ENCODE peak calls at places on chromosomes 13 and 19, in five cellular contexts. N is keratinocyte, B is testis, W is adrenal gland, V is upper lobe of right lung. H is an unnamed sample. For H3K9me3 and H3K27me3, the result is how much of the 10 kb centered on the place peaks cover.

GRCh38 chr19:8209965-8210659 is 942 bp downstream of the CERS4 start:
- DNase-seq in W (no peak), N (no peak), V (no peak), B (no peak), H (no peak)

GRCh38 chr19:51784922-51785690 is 9.9 kb upstream of the FPR3 start:
- DNase-seq in B (peak), W (peak), V (peak), N (peak), H (peak)

GRCh38 chr13:84654654-84655244 is 772.5 kb upstream of the SLITRK1 start:
- DNase-seq in V (no peak), B (no peak), W (no peak), N (no peak), H (no peak)

GRCh38 chr13:94309576-94309975 is 169.9 kb downstream of the DCT start:
- DNase-seq in N (no peak), B (no peak), V (no peak), W (no peak), H (no peak)

GRCh38 chr19:23241433-23241832 is 8.8 kb downstream of the ZNF724 start:
- DNase-seq in B (no peak), W (no peak), V (no peak), N (no peak), H (no peak)

GRCh38 chr19:35959968-35960320 is 23.8 kb downstream of the LRFN3 start:
- DNase-seq in N (no peak), W (no peak), V (no peak), B (no peak), H (no peak)

GRCh38 chr19:50460161-50460765 is 16.0 kb upstream of the EMC10 start:
- DNase-seq in V (no peak), B (no peak), N (no peak), W (no peak), H (no peak)

GRCh38 chr19:29302002-29302928 is 89.3 kb upstream of the UQCRFS1 start:
- DNase-seq in V (peak), B (no peak), N (no peak), W (no peak), H (no peak)

GRCh38 chr13:110306960-110307696 is at the start of the genes COL4A1 and COL4A2:
- DNase-seq in W (peak), B (peak), N (no peak), V (peak), H (peak)

GRCh38 chr19:28523619-28524018 is 689.3 kb downstream of the UQCRFS1 start:
- DNase-seq in B (no peak), V (no peak), N (no peak), W (no peak), H (no peak)

GRCh38 chr13:24670927-24671326 is 9.3 kb upstream of the ATP12A start:
- DNase-seq in V (no peak), B (no peak), N (no peak), W (no peak), H (no peak)

GRCh38 chr19:50401505-50402450 is 17.0 kb upstream of the SPIB start:
- DNase-seq in B (no peak), W (no peak), N (no peak), V (no peak), H (no peak)

GRCh38 chr19:8238251-8238650 is 29.1 kb downstream of the CERS4 start:
- DNase-seq in W (no peak), V (no peak), N (no peak), B (no peak), H (no peak)

GRCh38 chr13:89627991-89628390 is 1719.5 kb upstream of the MIR17HG start:
- DNase-seq in V (no peak), N (no peak), B (no peak), W (no peak), H (no peak)

DNA sequence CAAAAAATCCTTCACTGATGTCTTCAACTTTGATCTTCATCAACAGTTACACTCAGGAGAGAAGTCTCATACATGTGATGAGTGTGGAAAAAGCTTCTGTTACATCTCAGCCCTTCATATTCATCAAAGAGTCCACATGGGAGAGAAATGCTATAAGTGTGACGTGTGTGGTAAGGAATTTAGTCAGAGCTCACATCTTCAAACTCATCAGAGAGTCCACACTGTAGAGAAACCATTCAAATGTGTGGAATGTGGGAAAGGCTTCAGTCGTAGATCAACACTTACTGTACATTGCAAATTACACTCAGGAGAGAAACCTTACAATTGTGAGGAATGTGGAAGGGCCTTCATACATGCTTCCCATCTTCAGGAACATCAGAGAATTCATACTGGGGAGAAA is 8.4 kb upstream of the ZNF226 start:
- DNase-seq in N (no peak), V (no peak), W (no peak), B (no peak), H (no peak)
- H3K9me3 ChIP-seq in N (under half), V (half or more), W (under half), B (under half), H (half or more)

DNA sequence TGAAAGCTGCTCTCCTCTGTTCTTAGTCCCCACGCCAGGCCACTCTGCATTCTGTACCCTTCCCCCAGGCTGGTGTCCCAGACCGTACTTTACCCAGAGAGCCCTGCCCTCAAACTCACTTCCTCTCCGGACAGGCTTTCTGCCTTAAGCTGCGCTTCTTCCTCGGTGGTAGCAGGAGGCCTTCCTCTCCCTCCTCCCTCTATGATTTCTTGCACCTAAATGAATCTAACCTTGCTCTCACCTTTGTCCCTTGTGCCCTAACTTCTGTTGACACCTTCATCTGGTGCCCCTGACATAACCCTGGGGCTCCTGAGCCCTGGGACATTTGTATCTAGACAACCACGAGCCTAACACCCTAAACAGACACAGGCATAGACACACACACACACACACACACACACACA is 29.6 kb upstream of the CEACAM21 start:
- DNase-seq in N (no peak), W (no peak), V (no peak), B (no peak), H (no peak)
- H3K27ac ChIP-seq in N (no peak), W (no peak), V (peak), B (no peak), H (no peak)

GRCh38 chr13:20130652-20131051 is 30.2 kb downstream of the GJA3 start:
- DNase-seq in W (no peak), V (no peak), B (no peak), N (no peak), H (no peak)
- H3K27me3 ChIP-seq in W (under half), V (under half), B (under half), N (under half), H (under half)

DNA sequence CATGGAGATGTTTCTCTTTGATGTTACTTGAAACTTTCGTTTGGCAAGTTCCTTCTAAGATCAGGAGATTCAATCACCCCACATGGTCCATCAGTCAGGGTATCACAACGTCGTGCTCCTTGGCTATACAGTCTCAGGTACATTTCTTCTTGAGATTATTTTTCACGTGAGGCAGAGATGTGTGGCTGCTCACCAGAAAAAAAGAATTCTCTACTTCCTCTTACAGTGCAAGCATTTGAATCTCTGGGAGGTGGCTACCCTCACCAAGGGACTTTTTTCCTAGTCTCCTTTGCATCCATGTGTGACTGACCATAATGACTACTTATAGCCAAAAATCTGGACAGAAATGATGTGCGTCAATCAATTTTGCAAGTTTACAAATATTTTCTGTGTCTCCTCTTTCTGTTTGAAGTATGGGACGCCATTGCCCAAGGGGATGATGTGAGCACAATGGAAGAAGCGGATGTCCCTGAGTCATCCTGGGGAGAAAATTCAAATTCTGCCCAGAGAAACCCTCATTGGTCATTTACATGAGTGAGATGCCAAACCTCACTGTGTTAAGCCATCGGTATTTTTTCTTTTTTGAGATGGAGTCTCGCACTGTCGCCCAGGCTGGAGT is 8.6 kb upstream of the LAIR2 start:
- DNase-seq in N (no peak), W (no peak), V (no peak), B (no peak), H (no peak)
- H3K9me3 ChIP-seq in N (under half), W (under half), V (under half), B (under half), H (under half)

GRCh38 chr19:42421101-42421500 is 6.1 kb downstream of the LIPE start:
- DNase-seq in N (no peak), W (no peak), B (no peak), V (no peak), H (no peak)
- H3K27ac ChIP-seq in N (peak), W (peak), B (no peak), V (no peak), H (peak)

DNA sequence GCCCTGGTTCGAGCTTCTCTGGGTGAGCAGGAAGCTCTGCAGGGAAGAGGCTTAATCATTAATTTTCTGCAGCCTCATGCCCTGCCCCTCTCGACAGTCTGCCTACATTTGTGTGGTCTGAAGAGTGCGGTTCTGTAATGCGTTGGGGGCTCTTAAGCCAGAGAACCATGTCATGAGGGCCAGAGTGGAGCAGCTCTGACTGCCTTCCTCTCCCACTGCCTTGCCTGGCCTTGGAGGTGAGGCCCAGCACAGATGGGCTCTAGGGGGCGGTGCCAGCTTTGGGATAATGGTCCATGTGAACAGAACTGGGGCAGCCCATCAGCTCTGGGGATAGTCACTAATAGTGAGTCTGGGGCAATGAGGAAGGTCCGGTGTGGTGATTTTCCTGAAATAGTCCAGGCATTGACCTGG is 5.7 kb downstream of the FGF9 start:
- DNase-seq in B (no peak), V (peak), W (no peak), N (no peak), H (no peak)
- H3K27me3 ChIP-seq in B (under half), V (under half), W (under half), N (under half), H (under half)

GRCh38 chr19:15615526-15615925 is 508 bp downstream of the CYP4F8 start:
- DNase-seq in B (no peak), N (no peak), V (no peak), W (no peak), H (no peak)

GRCh38 chr19:15614507-15615379 is at the start of gene CYP4F8:
- DNase-seq in V (no peak), B (no peak), W (no peak), N (no peak), H (no peak)

GRCh38 chr19:15618321-15618720 is 3.3 kb downstream of the CYP4F8 start:
- DNase-seq in B (no peak), V (no peak), N (no peak), W (no peak), H (no peak)

GRCh38 chr19:15616183-15616582 is 1.2 kb downstream of the CYP4F8 start:
- DNase-seq in B (no peak), W (no peak), V (no peak), N (no peak), H (no peak)

DNA sequence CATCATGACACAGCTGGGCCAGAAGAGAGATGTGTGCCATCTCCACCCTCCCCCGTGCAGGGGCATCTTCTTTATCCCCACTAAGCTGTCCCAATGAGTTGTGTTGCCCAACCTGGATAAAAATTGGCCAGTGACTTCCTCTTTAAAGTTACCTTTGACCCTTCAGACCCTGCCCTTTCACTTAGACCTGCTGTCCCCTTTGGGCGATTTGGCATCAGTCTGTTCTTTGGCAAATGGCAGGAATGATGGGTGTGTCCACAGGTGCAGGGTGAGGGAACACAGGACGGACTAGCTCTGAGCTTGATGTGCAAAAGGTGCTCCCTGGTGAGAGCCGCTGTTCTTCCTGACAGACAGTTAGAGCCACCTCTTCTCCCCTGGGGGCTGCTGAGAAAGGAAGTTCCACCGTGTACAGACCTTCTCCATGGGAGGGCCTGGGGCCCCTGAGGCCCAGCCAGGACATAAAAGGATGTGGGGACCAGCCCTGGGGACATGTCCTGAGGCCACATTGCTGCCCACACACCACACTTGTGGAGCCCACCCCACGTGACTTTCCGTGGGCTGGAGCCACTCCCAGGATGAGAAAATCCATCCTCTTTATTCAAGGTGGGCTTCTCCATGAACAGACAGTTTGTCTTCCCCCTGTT is 1.7 kb downstream of the CYP4F8 start:
- DNase-seq in N (no peak), B (no peak), W (no peak), V (no peak), H (no peak)
- H3K9me3 ChIP-seq in N (under half), B (under half), W (under half), V (under half), H (under half)

DNA sequence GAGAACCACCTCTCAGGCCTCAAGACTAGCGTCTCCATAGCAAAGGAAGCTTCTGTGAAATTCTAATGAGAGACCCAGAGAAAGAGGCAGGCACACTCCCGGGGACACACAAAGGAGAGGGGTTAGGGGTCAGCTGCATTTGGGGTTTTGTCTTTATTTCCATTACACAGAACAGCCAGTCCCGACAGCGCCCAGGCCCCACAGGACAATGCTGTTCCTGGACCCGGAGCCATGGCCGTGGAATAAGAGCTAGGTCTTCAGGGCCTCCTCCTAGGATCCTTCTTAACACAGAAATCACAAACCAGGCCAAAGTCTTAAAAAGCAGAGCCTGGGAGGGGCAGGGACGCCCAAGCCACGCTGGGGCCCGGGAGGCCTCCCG is 22.8 kb downstream of the KCTD15 start:
- DNase-seq in N (no peak), B (no peak), W (no peak), V (no peak), H (no peak)
- H3K27ac ChIP-seq in N (peak), B (no peak), W (no peak), V (peak), H (peak)

DNA sequence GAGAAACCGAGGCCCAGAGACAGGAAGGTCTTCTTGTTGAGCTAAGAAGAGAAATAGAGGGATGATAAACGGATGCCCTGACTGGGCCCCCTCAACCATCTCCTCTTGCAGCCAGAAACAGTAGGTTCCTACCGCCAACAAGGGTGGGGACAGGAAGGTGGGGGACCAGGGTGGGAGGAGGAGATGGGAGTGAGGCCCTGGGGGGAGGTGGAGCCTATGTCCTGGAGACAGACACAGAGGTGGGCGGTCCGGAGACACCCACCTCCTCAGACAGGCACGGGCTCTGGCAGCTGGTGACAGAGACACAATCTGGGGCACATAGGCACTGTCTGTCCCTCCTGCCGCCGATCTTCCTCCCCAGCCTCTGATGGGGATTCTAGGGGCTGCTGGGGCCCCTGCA is 16.9 kb downstream of the GADD45B start:
- DNase-seq in N (no peak), V (no peak), B (no peak), W (no peak), H (peak)
- H3K27me3 ChIP-seq in N (under half), V (under half), B (under half), W (under half), H (under half)

DNA sequence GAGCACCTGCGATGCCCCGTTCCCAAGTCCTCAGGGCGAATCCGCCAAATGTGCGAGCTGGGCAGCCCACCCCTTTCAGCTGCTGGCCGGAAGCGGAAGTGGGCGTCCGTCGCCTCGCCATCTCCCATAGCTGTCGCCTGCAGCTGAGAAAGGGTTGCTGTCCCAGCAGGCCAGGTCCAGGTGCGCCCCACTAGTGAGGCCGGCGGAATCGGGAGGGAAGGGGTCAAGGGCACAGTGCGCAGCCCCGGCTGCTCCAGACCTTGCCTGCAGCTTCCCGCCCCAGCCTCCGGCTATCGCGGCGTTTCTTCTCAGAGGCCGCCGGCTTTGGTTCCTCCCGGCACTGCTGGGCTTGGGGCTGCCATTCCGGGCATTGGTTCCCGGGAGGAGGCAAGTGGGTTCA is at the start of gene ZNF177:
- DNase-seq in V (no peak), N (no peak), B (peak), W (no peak), H (no peak)
- H3K9me3 ChIP-seq in V (half or more), N (under half), B (under half), W (under half), H (under half)

H was measured in psoas muscle.